ENCODE peak calls at places on chromosomes 2 and 18, in four cellular contexts. One of them, this sample, is unnamed.
A peak's percentile ranks its signal among the peaks of the same experiment; 100 is the strongest.

GRCh38 chr2:216002274-216002673 is 11.1 kb downstream of the MREG start:
- DNase-seq in HCT116: no peak
- DNase-seq in K562: no peak
- DNase-seq in A549: no peak
- DNase-seq in this sample: no peak

GRCh38 chr2:10327896-10328666 is 25.4 kb downstream of the HPCAL1 start:
- DNase-seq in HCT116: no peak
- DNase-seq in K562: no peak
- DNase-seq in A549: no peak
- DNase-seq in this sample: no peak

GRCh38 chr18:24814521-24814920 is 354.1 kb downstream of the HRH4 start:
- DNase-seq in A549: no peak
- DNase-seq in K562: no peak
- DNase-seq in HCT116: no peak
- DNase-seq in this sample: no peak

GRCh38 chr2:97751752-97752151 is 38.4 kb downstream of the ZAP70 start:
- DNase-seq in K562: no peak
- DNase-seq in A549: no peak
- DNase-seq in HCT116: no peak
- DNase-seq in this sample: no peak

GRCh38 chr2:212737773-212738172 is 199.2 kb upstream of the ERBB4 start:
- DNase-seq in K562: no peak
- DNase-seq in A549: no peak
- DNase-seq in HCT116: no peak
- DNase-seq in this sample: no peak

GRCh38 chr2:41737888-41738287 is 309.9 kb upstream of the PKDCC start:
- DNase-seq in K562: no peak
- DNase-seq in HCT116: no peak
- DNase-seq in A549: no peak
- DNase-seq in this sample: no peak

GRCh38 chr18:21309248-21309647 is 67.2 kb downstream of the GREB1L start:
- DNase-seq in HCT116: no peak
- DNase-seq in A549: no peak
- DNase-seq in K562: no peak
- DNase-seq in this sample: no peak

GRCh38 chr18:56889621-56890020 is 238.5 kb downstream of the WDR7 start:
- DNase-seq in HCT116: no peak
- DNase-seq in A549: no peak
- DNase-seq in K562: no peak
- DNase-seq in this sample: no peak

GRCh38 chr2:224261316-224261715 is 140.6 kb downstream of the FAM124B start:
- DNase-seq in K562: no peak
- DNase-seq in HCT116: no peak
- DNase-seq in A549: no peak
- DNase-seq in this sample: no peak

GRCh38 chr2:20425884-20426283 is 21.0 kb upstream of the RHOB start:
- DNase-seq in HCT116: no peak
- DNase-seq in A549: no peak
- DNase-seq in K562: no peak
- DNase-seq in this sample: no peak

GRCh38 chr2:136104977-136105376 is 13.0 kb downstream of the CXCR4 start:
- DNase-seq in HCT116: no peak
- DNase-seq in A549: no peak
- DNase-seq in K562: no peak
- DNase-seq in this sample: peak; percentile 26

GRCh38 chr2:100990166-100990565 is 11.9 kb upstream of the RPL31 start:
- DNase-seq in HCT116: no peak
- DNase-seq in A549: no peak
- DNase-seq in K562: no peak
- DNase-seq in this sample: no peak

GRCh38 chr2:212177724-212178123 is 360.9 kb downstream of the ERBB4 start:
- DNase-seq in A549: no peak
- DNase-seq in HCT116: peak; percentile 6
- DNase-seq in K562: no peak
- DNase-seq in this sample: no peak

GRCh38 chr2:101474752-101475384 is at the start of gene RFX8:
- DNase-seq in A549: no peak
- DNase-seq in HCT116: no peak
- DNase-seq in K562: no peak
- DNase-seq in this sample: peak; percentile 94

GRCh38 chr2:3536682-3537632 is 17.6 kb upstream of the ADI1 start:
- DNase-seq in HCT116: peak; percentile 26
- DNase-seq in K562: peak; percentile 79
- DNase-seq in A549: peak; percentile 81
- DNase-seq in this sample: no peak

GRCh38 chr2:86035883-86036789 is 69.5 kb downstream of the POLR1A start:
- DNase-seq in A549: no peak
- DNase-seq in HCT116: no peak
- DNase-seq in K562: no peak
- DNase-seq in this sample: peak; percentile 90

GRCh38 chr2:226136739-226137138 is 662.9 kb downstream of the IRS1 start:
- DNase-seq in HCT116: no peak
- DNase-seq in A549: no peak
- DNase-seq in K562: no peak
- DNase-seq in this sample: peak; percentile 88

GRCh38 chr2:226143097-226143496 is 656.5 kb downstream of the IRS1 start:
- DNase-seq in HCT116: no peak
- DNase-seq in A549: no peak
- DNase-seq in K562: no peak
- DNase-seq in this sample: no peak

GRCh38 chr2:226137201-226137811 is 662.3 kb downstream of the IRS1 start:
- DNase-seq in HCT116: no peak
- DNase-seq in K562: no peak
- DNase-seq in A549: no peak
- DNase-seq in this sample: peak; percentile 81

GRCh38 chr2:226142452-226142851 is 657.2 kb downstream of the IRS1 start:
- DNase-seq in K562: no peak
- DNase-seq in HCT116: no peak
- DNase-seq in A549: no peak
- DNase-seq in this sample: no peak

GRCh38 chr2:226140594-226140993 is 659.0 kb downstream of the IRS1 start:
- DNase-seq in HCT116: no peak
- DNase-seq in A549: no peak
- DNase-seq in K562: no peak
- DNase-seq in this sample: no peak
- H3K27ac ChIP-seq in HCT116: no peak overlapping the region
- H3K27ac ChIP-seq in A549: no peak overlapping the region
- H3K27ac ChIP-seq in K562: no peak overlapping the region
- H3K27ac ChIP-seq in this sample: no peak overlapping the region

DNA sequence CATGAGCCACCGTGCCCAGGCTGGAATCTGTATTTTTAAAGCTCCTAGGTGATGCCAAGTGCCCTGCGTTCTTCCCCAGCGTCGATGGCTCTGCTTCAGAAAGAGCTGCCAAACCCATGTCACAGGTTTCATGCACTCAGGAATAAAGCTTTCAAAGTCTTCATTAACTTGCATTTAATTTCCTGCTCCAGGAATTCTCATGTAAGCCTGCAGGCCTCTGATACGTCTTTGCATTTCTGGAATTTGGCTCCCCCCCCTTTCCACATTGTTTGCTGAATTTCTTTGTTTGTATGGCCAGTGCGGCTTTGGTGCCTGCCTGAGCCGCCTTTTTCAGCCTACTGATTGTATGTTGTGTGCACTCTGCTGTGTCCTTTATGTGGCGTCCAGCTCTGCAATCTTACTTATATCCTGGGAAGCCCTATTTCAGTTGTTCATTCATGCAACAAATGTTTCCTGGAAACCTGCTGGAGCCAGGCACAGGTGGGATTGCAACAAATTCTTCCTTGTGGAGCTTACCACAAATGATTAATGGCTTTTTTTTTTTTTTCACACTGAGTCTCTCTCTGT is 17.9 kb upstream of the OTOF start:
- DNase-seq in HCT116: no peak
- DNase-seq in A549: no peak
- DNase-seq in K562: no peak
- DNase-seq in this sample: no peak
- TF ChIP-seq REST in HCT116: no peak
- TF ChIP-seq REST in A549: no peak
- TF ChIP-seq REST in K562: no peak
- TF ChIP-seq REST in this sample: no peak

GRCh38 chr2:129877795-129878775 is 101.4 kb upstream of the RAB6C start:
- DNase-seq in K562: no peak
- DNase-seq in A549: peak; percentile 28
- DNase-seq in HCT116: no peak
- DNase-seq in this sample: no peak
- H3K27ac ChIP-seq in K562: no peak overlapping the region
- H3K27ac ChIP-seq in A549: peak overlapping the region; percentile 63
- H3K27ac ChIP-seq in HCT116: no peak overlapping the region
- H3K27ac ChIP-seq in this sample: no peak overlapping the region

GRCh38 chr2:227513113-227513512 is 41.2 kb downstream of the AGFG1 start:
- DNase-seq in K562: peak; percentile 23
- DNase-seq in A549: no peak
- DNase-seq in HCT116: no peak
- DNase-seq in this sample: no peak
- TF ChIP-seq REST in K562: no peak
- TF ChIP-seq REST in A549: no peak
- TF ChIP-seq REST in HCT116: no peak
- TF ChIP-seq REST in this sample: no peak

GRCh38 chr18:73693091-73693490 is 454.5 kb downstream of the FBXO15 start:
- DNase-seq in HCT116: no peak
- DNase-seq in K562: no peak
- DNase-seq in A549: no peak
- DNase-seq in this sample: no peak

GRCh38 chr18:73691624-73692023 is 456.0 kb downstream of the FBXO15 start:
- DNase-seq in HCT116: no peak
- DNase-seq in K562: no peak
- DNase-seq in A549: no peak
- DNase-seq in this sample: no peak

GRCh38 chr18:73696171-73696570 is 451.5 kb downstream of the FBXO15 start:
- DNase-seq in A549: no peak
- DNase-seq in HCT116: no peak
- DNase-seq in K562: no peak
- DNase-seq in this sample: no peak

GRCh38 chr18:73697395-73697794 is 450.2 kb downstream of the FBXO15 start:
- DNase-seq in HCT116: no peak
- DNase-seq in A549: no peak
- DNase-seq in K562: no peak
- DNase-seq in this sample: no peak
- H3K27ac ChIP-seq in HCT116: no peak overlapping the region
- H3K27ac ChIP-seq in A549: no peak overlapping the region
- H3K27ac ChIP-seq in K562: no peak overlapping the region
- H3K27ac ChIP-seq in this sample: no peak overlapping the region

DNA sequence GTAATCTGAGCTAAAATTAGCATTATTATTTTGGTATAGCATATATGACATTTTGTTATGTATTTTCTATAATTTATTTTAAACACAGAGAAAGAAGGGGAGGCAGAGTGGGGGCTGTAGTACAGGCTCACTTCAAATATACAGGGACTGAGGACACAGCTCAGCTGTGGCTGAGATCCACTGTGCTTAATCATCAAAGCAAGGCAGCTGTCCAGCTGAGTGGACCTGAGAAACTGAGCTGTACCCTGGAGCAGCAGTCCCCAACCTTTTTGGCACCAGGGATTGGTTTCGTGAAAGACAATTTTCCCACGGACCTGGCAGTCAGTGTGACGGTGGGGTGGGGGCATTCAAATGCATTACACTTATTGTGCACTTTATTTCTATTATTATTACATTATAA is 687.2 kb downstream of the RNF144A start:
- DNase-seq in A549: no peak
- DNase-seq in HCT116: no peak
- DNase-seq in K562: no peak
- DNase-seq in this sample: no peak
- TF ChIP-seq REST in A549: no peak
- TF ChIP-seq REST in HCT116: no peak
- TF ChIP-seq REST in K562: no peak
- TF ChIP-seq REST in this sample: no peak

GRCh38 chr2:207092803-207093202 is 72.9 kb downstream of the KLF7 start:
- DNase-seq in HCT116: no peak
- DNase-seq in A549: no peak
- DNase-seq in K562: no peak
- DNase-seq in this sample: no peak

GRCh38 chr2:207095963-207096362 is 69.8 kb downstream of the KLF7 start:
- DNase-seq in K562: no peak
- DNase-seq in A549: no peak
- DNase-seq in HCT116: no peak
- DNase-seq in this sample: no peak

GRCh38 chr2:207091928-207092327 is 73.8 kb downstream of the KLF7 start:
- DNase-seq in HCT116: no peak
- DNase-seq in K562: no peak
- DNase-seq in A549: no peak
- DNase-seq in this sample: no peak

GRCh38 chr2:207091175-207091574 is 74.6 kb downstream of the KLF7 start:
- DNase-seq in HCT116: no peak
- DNase-seq in A549: no peak
- DNase-seq in K562: no peak
- DNase-seq in this sample: no peak

DNA sequence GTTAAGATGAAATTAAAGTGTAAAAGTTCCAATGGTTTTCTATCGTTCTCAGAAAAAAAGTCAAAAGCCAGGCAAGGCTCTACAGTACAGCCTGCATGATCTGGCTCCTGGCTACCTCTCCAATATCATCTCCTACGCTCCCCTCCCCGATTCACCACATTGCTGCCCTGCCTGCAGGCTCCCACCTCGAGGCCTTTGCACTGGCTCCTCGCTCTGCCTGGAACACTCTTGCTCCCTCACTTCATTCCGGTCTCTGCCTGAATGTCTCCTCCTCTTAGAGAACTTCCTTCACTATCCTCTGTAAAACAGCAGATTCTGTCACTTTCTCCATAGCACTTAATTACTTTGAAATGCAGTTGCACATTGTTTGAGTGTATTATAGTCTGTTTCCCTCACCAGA is 72.5 kb downstream of the KLF7 start:
- DNase-seq in A549: no peak
- DNase-seq in K562: no peak
- DNase-seq in HCT116: no peak
- DNase-seq in this sample: no peak
- H3K27ac ChIP-seq in A549: no peak overlapping the region
- H3K27ac ChIP-seq in K562: no peak overlapping the region
- H3K27ac ChIP-seq in HCT116: no peak overlapping the region
- H3K27ac ChIP-seq in this sample: no peak overlapping the region

GRCh38 chr2:122927217-122927616 is 1097.9 kb upstream of the CNTNAP5 start:
- DNase-seq in A549: no peak
- DNase-seq in HCT116: no peak
- DNase-seq in K562: no peak
- DNase-seq in this sample: no peak
- TF ChIP-seq REST in A549: no peak
- TF ChIP-seq REST in HCT116: no peak
- TF ChIP-seq REST in K562: no peak
- TF ChIP-seq REST in this sample: no peak

This sample was measured in HL-60.